ENCODE peak calls at places on chromosomes 13 and 19, in seven cellular contexts. One of them, this sample, is unnamed.

GRCh38 chr13:100818706-100819105 is 144.1 kb upstream of the TMTC4 start:
- DNase-seq in astrocyte: peak
- DNase-seq in neuronal stem cell: no peak
- DNase-seq in IMR-90: no peak
- DNase-seq in endothelial cell of umbilical vein: no peak
- DNase-seq in GM12878: no peak
- DNase-seq in GM23248: no peak
- DNase-seq in this sample: no peak

GRCh38 chr19:39195755-39196154 is 1.0 kb upstream of the NCCRP1 start:
- DNase-seq in GM23248: no peak
- DNase-seq in neuronal stem cell: no peak
- DNase-seq in endothelial cell of umbilical vein: no peak
- DNase-seq in IMR-90: no peak
- DNase-seq in astrocyte: no peak
- DNase-seq in GM12878: no peak
- DNase-seq in this sample: no peak

GRCh38 chr13:90640976-90641375 is 706.5 kb upstream of the MIR17HG start:
- DNase-seq in endothelial cell of umbilical vein: no peak
- DNase-seq in GM23248: peak
- DNase-seq in astrocyte: peak
- DNase-seq in neuronal stem cell: no peak
- DNase-seq in IMR-90: no peak
- DNase-seq in GM12878: no peak
- DNase-seq in this sample: no peak

GRCh38 chr13:98749501-98749900 is 3.0 kb downstream of the SLC15A1 start:
- DNase-seq in neuronal stem cell: no peak
- DNase-seq in GM23248: peak
- DNase-seq in IMR-90: peak
- DNase-seq in GM12878: no peak
- DNase-seq in astrocyte: peak
- DNase-seq in endothelial cell of umbilical vein: no peak
- DNase-seq in this sample: no peak

GRCh38 chr13:108797354-108797753 is 167.9 kb downstream of the MYO16 start:
- DNase-seq in astrocyte: no peak
- DNase-seq in neuronal stem cell: no peak
- DNase-seq in GM12878: no peak
- DNase-seq in endothelial cell of umbilical vein: no peak
- DNase-seq in GM23248: no peak
- DNase-seq in IMR-90: no peak
- DNase-seq in this sample: no peak

GRCh38 chr19:19105365-19106060 is 32.8 kb downstream of the TMEM161A start:
- DNase-seq in IMR-90: no peak
- DNase-seq in GM12878: peak
- DNase-seq in GM23248: peak
- DNase-seq in neuronal stem cell: peak
- DNase-seq in endothelial cell of umbilical vein: peak
- DNase-seq in astrocyte: peak
- DNase-seq in this sample: no peak

GRCh38 chr13:19713186-19713965 is 69.4 kb downstream of the PSPC1 start:
- DNase-seq in IMR-90: peak
- DNase-seq in neuronal stem cell: no peak
- DNase-seq in GM12878: peak
- DNase-seq in GM23248: peak
- DNase-seq in endothelial cell of umbilical vein: peak
- DNase-seq in astrocyte: peak
- DNase-seq in this sample: no peak

GRCh38 chr19:51681286-51681956 is 11.7 kb upstream of the SPACA6 start:
- DNase-seq in GM12878: no peak
- DNase-seq in GM23248: no peak
- DNase-seq in astrocyte: no peak
- DNase-seq in endothelial cell of umbilical vein: no peak
- DNase-seq in neuronal stem cell: no peak
- DNase-seq in IMR-90: peak
- DNase-seq in this sample: no peak

GRCh38 chr19:33302175-33302973 is at the start of gene CEBPA:
- DNase-seq in GM23248: peak
- DNase-seq in IMR-90: peak
- DNase-seq in neuronal stem cell: peak
- DNase-seq in astrocyte: peak
- DNase-seq in GM12878: no peak
- DNase-seq in endothelial cell of umbilical vein: peak
- DNase-seq in this sample: no peak

GRCh38 chr13:80666782-80667537 is 326.0 kb upstream of the SPRY2 start:
- DNase-seq in astrocyte: no peak
- DNase-seq in GM23248: no peak
- DNase-seq in GM12878: no peak
- DNase-seq in endothelial cell of umbilical vein: no peak
- DNase-seq in IMR-90: no peak
- DNase-seq in neuronal stem cell: no peak
- DNase-seq in this sample: no peak

GRCh38 chr13:74015137-74015536 is 119.1 kb downstream of the KLF12 start:
- DNase-seq in neuronal stem cell: no peak
- DNase-seq in GM23248: peak
- DNase-seq in endothelial cell of umbilical vein: no peak
- DNase-seq in astrocyte: no peak
- DNase-seq in IMR-90: peak
- DNase-seq in GM12878: no peak
- DNase-seq in this sample: no peak

GRCh38 chr13:28657784-28658538 is 969 bp upstream of the POMP start:
- DNase-seq in endothelial cell of umbilical vein: peak
- DNase-seq in neuronal stem cell: no peak
- DNase-seq in astrocyte: no peak
- DNase-seq in GM12878: peak
- DNase-seq in GM23248: peak
- DNase-seq in IMR-90: peak
- DNase-seq in this sample: no peak

GRCh38 chr19:6773323-6773931 is 919 bp downstream of the VAV1 start:
- DNase-seq in endothelial cell of umbilical vein: no peak
- DNase-seq in GM23248: no peak
- DNase-seq in neuronal stem cell: no peak
- DNase-seq in astrocyte: no peak
- DNase-seq in GM12878: peak
- DNase-seq in IMR-90: no peak
- DNase-seq in this sample: no peak

GRCh38 chr19:2548966-2549365 is 73.0 kb downstream of the GADD45B start:
- DNase-seq in neuronal stem cell: no peak
- DNase-seq in endothelial cell of umbilical vein: no peak
- DNase-seq in GM23248: no peak
- DNase-seq in IMR-90: no peak
- DNase-seq in astrocyte: no peak
- DNase-seq in GM12878: no peak
- DNase-seq in this sample: no peak

GRCh38 chr19:46371371-46371901 is 24.5 kb downstream of the PPP5C start:
- DNase-seq in astrocyte: no peak
- DNase-seq in neuronal stem cell: no peak
- DNase-seq in GM12878: no peak
- DNase-seq in GM23248: no peak
- DNase-seq in endothelial cell of umbilical vein: peak
- DNase-seq in IMR-90: peak
- DNase-seq in this sample: no peak

GRCh38 chr19:10424011-10424637 is 3.8 kb downstream of the PDE4A start:
- DNase-seq in IMR-90: peak
- DNase-seq in neuronal stem cell: peak
- DNase-seq in astrocyte: peak
- DNase-seq in endothelial cell of umbilical vein: peak
- DNase-seq in GM23248: peak
- DNase-seq in GM12878: no peak
- DNase-seq in this sample: no peak

GRCh38 chr19:41324921-41325639 is 15.1 kb downstream of the CCDC97 start:
- DNase-seq in neuronal stem cell: no peak
- DNase-seq in endothelial cell of umbilical vein: peak
- DNase-seq in astrocyte: peak
- DNase-seq in IMR-90: peak
- DNase-seq in GM23248: peak
- DNase-seq in GM12878: no peak
- DNase-seq in this sample: no peak

DNA sequence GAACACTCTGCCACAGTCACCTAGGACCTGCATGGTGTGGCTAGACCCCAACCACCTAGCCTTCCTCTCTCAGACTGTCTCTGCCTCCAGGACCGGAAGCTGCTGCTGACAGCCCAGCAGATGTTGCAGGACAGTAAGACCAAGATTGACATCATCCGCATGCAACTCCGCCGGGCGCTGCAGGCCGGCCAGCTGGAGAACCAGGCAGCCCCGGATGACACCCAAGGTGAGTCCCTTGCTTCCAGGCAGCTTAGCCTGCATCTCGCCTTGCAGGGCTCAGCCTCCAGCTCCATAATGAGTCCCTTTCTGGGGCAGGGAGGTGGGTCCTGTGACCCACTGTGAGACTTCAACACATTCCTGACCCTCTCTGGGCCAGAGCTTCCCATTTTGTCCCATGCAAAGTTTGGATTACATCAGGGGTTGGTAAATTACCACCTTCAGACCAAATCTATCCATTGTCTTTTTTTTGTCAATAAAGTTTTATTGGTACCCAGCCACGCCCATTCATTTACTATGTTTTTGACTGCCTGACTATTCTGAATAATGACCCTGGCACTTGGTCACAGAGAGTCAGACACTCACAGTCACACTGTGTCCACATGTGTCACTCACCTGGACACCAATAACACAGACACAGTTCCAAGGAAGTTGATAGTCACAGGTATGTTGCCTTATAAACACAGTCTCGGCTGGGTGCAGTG is 13.4 kb downstream of the PKN1 start:
- DNase-seq in neuronal stem cell: no peak
- DNase-seq in GM12878: no peak
- DNase-seq in IMR-90: no peak
- DNase-seq in GM23248: no peak
- DNase-seq in astrocyte: no peak
- DNase-seq in endothelial cell of umbilical vein: no peak
- DNase-seq in this sample: no peak
- H2AFZ ChIP-seq in neuronal stem cell: no peak
- H2AFZ ChIP-seq in GM12878: no peak
- H2AFZ ChIP-seq in IMR-90: no peak
- H2AFZ ChIP-seq in GM23248: no peak
- H2AFZ ChIP-seq in astrocyte: no peak
- H2AFZ ChIP-seq in endothelial cell of umbilical vein: no peak
- H2AFZ ChIP-seq in this sample: no peak

GRCh38 chr19:3866798-3867638 is 1.8 kb downstream of the ZFR2 start:
- DNase-seq in neuronal stem cell: no peak
- DNase-seq in GM12878: no peak
- DNase-seq in astrocyte: no peak
- DNase-seq in endothelial cell of umbilical vein: no peak
- DNase-seq in GM23248: no peak
- DNase-seq in IMR-90: no peak
- DNase-seq in this sample: no peak

GRCh38 chr19:3863648-3864047 is 5.2 kb downstream of the ZFR2 start:
- DNase-seq in neuronal stem cell: no peak
- DNase-seq in endothelial cell of umbilical vein: no peak
- DNase-seq in GM12878: no peak
- DNase-seq in astrocyte: no peak
- DNase-seq in IMR-90: no peak
- DNase-seq in GM23248: no peak
- DNase-seq in this sample: no peak

GRCh38 chr19:3868770-3869456 is at the start of gene ZFR2:
- DNase-seq in astrocyte: no peak
- DNase-seq in GM12878: no peak
- DNase-seq in GM23248: no peak
- DNase-seq in endothelial cell of umbilical vein: no peak
- DNase-seq in neuronal stem cell: no peak
- DNase-seq in IMR-90: no peak
- DNase-seq in this sample: no peak

GRCh38 chr19:3873151-3873550 is 4.3 kb upstream of the ZFR2 start:
- DNase-seq in GM12878: no peak
- DNase-seq in IMR-90: no peak
- DNase-seq in GM23248: no peak
- DNase-seq in neuronal stem cell: no peak
- DNase-seq in astrocyte: no peak
- DNase-seq in endothelial cell of umbilical vein: no peak
- DNase-seq in this sample: no peak

DNA sequence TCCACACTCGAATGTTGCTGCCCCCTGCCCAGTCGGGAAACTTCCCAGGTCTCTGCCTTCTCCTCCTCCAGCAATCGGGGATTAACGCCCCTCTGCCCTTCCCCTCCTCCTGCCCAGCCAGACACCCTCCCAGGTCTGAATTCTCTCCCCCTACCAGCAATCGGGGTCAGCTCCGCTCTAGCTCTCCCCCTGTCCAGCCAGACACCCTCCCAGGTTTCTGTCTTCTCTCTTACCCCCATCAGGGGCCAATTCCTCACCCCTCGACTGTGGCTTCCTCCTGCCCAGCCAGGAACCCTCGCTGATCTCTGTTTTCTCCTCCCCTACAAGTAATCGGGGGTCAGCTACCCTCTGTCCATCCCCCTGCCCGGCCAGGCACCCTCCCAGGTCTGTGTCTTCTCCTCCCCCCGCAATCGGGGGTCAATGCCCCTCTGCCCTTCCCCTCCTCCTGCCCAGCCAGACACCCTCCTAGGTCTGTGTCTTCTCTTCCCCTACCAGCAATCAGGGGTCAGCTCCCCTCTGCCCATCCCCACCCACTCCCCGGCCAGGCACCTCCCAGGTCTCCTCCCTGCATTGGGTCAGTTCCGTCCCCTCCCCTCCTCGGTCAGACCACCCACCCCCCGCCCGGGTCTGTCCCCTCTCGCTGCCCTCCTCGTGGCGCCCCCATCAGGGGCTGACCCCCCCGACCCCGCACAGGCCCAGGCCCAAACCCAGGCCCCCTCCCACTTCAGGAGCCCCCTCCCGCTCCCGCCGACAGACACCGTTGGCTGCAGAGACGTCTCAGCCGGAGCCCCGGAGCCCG is 668 bp downstream of the ZFR2 start:
- DNase-seq in GM23248: no peak
- DNase-seq in endothelial cell of umbilical vein: no peak
- DNase-seq in IMR-90: no peak
- DNase-seq in GM12878: no peak
- DNase-seq in neuronal stem cell: no peak
- DNase-seq in astrocyte: no peak
- DNase-seq in this sample: no peak
- H2AFZ ChIP-seq in GM23248: no peak
- H2AFZ ChIP-seq in endothelial cell of umbilical vein: no peak
- H2AFZ ChIP-seq in IMR-90: no peak
- H2AFZ ChIP-seq in GM12878: no peak
- H2AFZ ChIP-seq in neuronal stem cell: peak
- H2AFZ ChIP-seq in astrocyte: no peak
- H2AFZ ChIP-seq in this sample: no peak

GRCh38 chr13:106156468-106156867 is 379.0 kb downstream of the EFNB2 start:
- DNase-seq in astrocyte: peak
- DNase-seq in endothelial cell of umbilical vein: peak
- DNase-seq in GM23248: peak
- DNase-seq in GM12878: no peak
- DNase-seq in neuronal stem cell: no peak
- DNase-seq in IMR-90: peak
- DNase-seq in this sample: peak
- H2AFZ ChIP-seq in astrocyte: no peak
- H2AFZ ChIP-seq in endothelial cell of umbilical vein: peak
- H2AFZ ChIP-seq in GM23248: no peak
- H2AFZ ChIP-seq in GM12878: no peak
- H2AFZ ChIP-seq in neuronal stem cell: no peak
- H2AFZ ChIP-seq in IMR-90: no peak
- H2AFZ ChIP-seq in this sample: peak

DNA sequence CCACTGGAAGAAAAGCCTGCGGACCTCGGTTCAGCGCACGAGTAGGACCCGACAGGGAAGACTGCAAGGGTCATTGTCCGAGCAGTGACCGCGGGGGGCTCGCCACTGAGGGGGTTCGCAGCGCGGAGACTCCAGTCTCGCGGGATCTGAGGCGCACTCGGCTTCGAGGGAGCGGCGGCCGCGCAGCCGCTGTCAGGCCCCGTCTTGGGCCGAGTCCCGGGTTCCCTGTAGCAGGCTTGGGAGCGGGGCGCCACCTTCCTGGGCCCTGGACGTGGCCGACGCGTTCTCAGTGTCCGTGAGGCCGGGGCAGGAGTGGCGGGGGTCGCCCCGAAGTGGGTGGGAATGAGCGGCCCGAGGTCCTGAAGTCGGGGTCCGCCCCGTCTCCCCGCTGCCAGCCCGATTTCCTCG is 474 bp upstream of the FAM174C start:
- DNase-seq in astrocyte: no peak
- DNase-seq in neuronal stem cell: no peak
- DNase-seq in GM12878: no peak
- DNase-seq in endothelial cell of umbilical vein: no peak
- DNase-seq in GM23248: peak
- DNase-seq in IMR-90: no peak
- DNase-seq in this sample: no peak
- H2AFZ ChIP-seq in astrocyte: no peak
- H2AFZ ChIP-seq in neuronal stem cell: no peak
- H2AFZ ChIP-seq in GM12878: peak
- H2AFZ ChIP-seq in endothelial cell of umbilical vein: no peak
- H2AFZ ChIP-seq in GM23248: no peak
- H2AFZ ChIP-seq in IMR-90: peak
- H2AFZ ChIP-seq in this sample: no peak